ENCODE peak calls at places on chromosome 15, in seven cellular contexts. One of them, this sample, is unnamed.

GRCh38 chr15:78193731-78194567 is 40.4 kb downstream of the ACSBG1 start:
- DNase-seq in tibial nerve: no peak
- DNase-seq in psoas muscle: no peak
- DNase-seq in fibroblast of lung: no peak
- DNase-seq in Peyer's patch: no peak
- DNase-seq in endothelial cell: no peak
- DNase-seq in sigmoid colon: no peak
- DNase-seq in this sample: no peak

GRCh38 chr15:58546066-58546591 is 114.3 kb downstream of the LIPC start:
- DNase-seq in tibial nerve: no peak
- DNase-seq in psoas muscle: no peak
- DNase-seq in fibroblast of lung: peak; percentile 50
- DNase-seq in Peyer's patch: no peak
- DNase-seq in endothelial cell: no peak
- DNase-seq in sigmoid colon: no peak
- DNase-seq in this sample: no peak

GRCh38 chr15:56425976-56426375 is 39.0 kb downstream of the MNS1 start:
- DNase-seq in tibial nerve: no peak
- DNase-seq in psoas muscle: no peak
- DNase-seq in fibroblast of lung: no peak
- DNase-seq in Peyer's patch: no peak
- DNase-seq in endothelial cell: no peak
- DNase-seq in sigmoid colon: no peak
- DNase-seq in this sample: no peak

GRCh38 chr15:37682304-37682703 is 252.1 kb upstream of the TMCO5A start:
- DNase-seq in tibial nerve: no peak
- DNase-seq in psoas muscle: no peak
- DNase-seq in fibroblast of lung: peak; percentile 22
- DNase-seq in Peyer's patch: no peak
- DNase-seq in endothelial cell: no peak
- DNase-seq in sigmoid colon: no peak
- DNase-seq in this sample: peak; percentile 24

GRCh38 chr15:101187820-101188516 is 63.9 kb downstream of the CHSY1 start:
- DNase-seq in tibial nerve: no peak
- DNase-seq in psoas muscle: no peak
- DNase-seq in fibroblast of lung: peak; percentile 99
- DNase-seq in Peyer's patch: no peak
- DNase-seq in endothelial cell: no peak
- DNase-seq in sigmoid colon: no peak
- DNase-seq in this sample: peak; percentile 99

GRCh38 chr15:41892621-41893421 is 1.0 kb downstream of the SPTBN5 start:
- DNase-seq in tibial nerve: no peak
- DNase-seq in psoas muscle: peak; percentile 77
- DNase-seq in fibroblast of lung: no peak
- DNase-seq in Peyer's patch: peak; percentile 71
- DNase-seq in endothelial cell: no peak
- DNase-seq in sigmoid colon: no peak
- DNase-seq in this sample: no peak

GRCh38 chr15:91529534-91529933 is 324.0 kb upstream of the SLCO3A1 start:
- DNase-seq in tibial nerve: no peak
- DNase-seq in psoas muscle: no peak
- DNase-seq in fibroblast of lung: no peak
- DNase-seq in Peyer's patch: no peak
- DNase-seq in endothelial cell: no peak
- DNase-seq in sigmoid colon: no peak
- DNase-seq in this sample: no peak

GRCh38 chr15:81351651-81352050 is 22.4 kb downstream of the TMC3 start:
- DNase-seq in tibial nerve: no peak
- DNase-seq in psoas muscle: no peak
- DNase-seq in fibroblast of lung: no peak
- DNase-seq in Peyer's patch: no peak
- DNase-seq in endothelial cell: no peak
- DNase-seq in sigmoid colon: no peak
- DNase-seq in this sample: no peak

GRCh38 chr15:32979710-32980109 is 214.8 kb downstream of the FMN1 start:
- DNase-seq in tibial nerve: no peak
- DNase-seq in psoas muscle: no peak
- DNase-seq in fibroblast of lung: peak; percentile 100
- DNase-seq in Peyer's patch: no peak
- DNase-seq in endothelial cell: no peak
- DNase-seq in sigmoid colon: no peak
- DNase-seq in this sample: peak; percentile 93

GRCh38 chr15:48112242-48112641 is 8.5 kb upstream of the SLC24A5 start:
- DNase-seq in tibial nerve: no peak
- DNase-seq in psoas muscle: no peak
- DNase-seq in fibroblast of lung: peak; percentile 24
- DNase-seq in Peyer's patch: no peak
- DNase-seq in endothelial cell: peak; percentile 38
- DNase-seq in sigmoid colon: no peak
- DNase-seq in this sample: peak; percentile 32

GRCh38 chr15:76730262-76730661 is 174.9 kb downstream of the SCAPER start:
- DNase-seq in tibial nerve: no peak
- DNase-seq in psoas muscle: no peak
- DNase-seq in fibroblast of lung: peak; percentile 39
- DNase-seq in Peyer's patch: no peak
- DNase-seq in endothelial cell: no peak
- DNase-seq in sigmoid colon: no peak
- DNase-seq in this sample: peak; percentile 56

GRCh38 chr15:79195239-79195638 is 87.3 kb upstream of the ANKRD34C start:
- DNase-seq in tibial nerve: no peak
- DNase-seq in psoas muscle: no peak
- DNase-seq in fibroblast of lung: no peak
- DNase-seq in Peyer's patch: no peak
- DNase-seq in endothelial cell: no peak
- DNase-seq in sigmoid colon: no peak
- DNase-seq in this sample: no peak

GRCh38 chr15:26873846-26874245 is 7.0 kb downstream of the GABRA5 start:
- DNase-seq in tibial nerve: no peak
- DNase-seq in psoas muscle: no peak
- DNase-seq in fibroblast of lung: peak; percentile 77
- DNase-seq in Peyer's patch: no peak
- DNase-seq in endothelial cell: no peak
- DNase-seq in sigmoid colon: no peak
- DNase-seq in this sample: peak; percentile 22

GRCh38 chr15:92616621-92617179 is 38.9 kb downstream of the FAM174B start:
- DNase-seq in tibial nerve: no peak
- DNase-seq in psoas muscle: peak; percentile 67
- DNase-seq in fibroblast of lung: peak; percentile 47
- DNase-seq in Peyer's patch: no peak
- DNase-seq in endothelial cell: no peak
- DNase-seq in sigmoid colon: peak; percentile 72
- DNase-seq in this sample: no peak

GRCh38 chr15:92617197-92618037 is 38.2 kb downstream of the FAM174B start:
- DNase-seq in tibial nerve: peak; percentile 31
- DNase-seq in psoas muscle: peak; percentile 82
- DNase-seq in fibroblast of lung: peak; percentile 87
- DNase-seq in Peyer's patch: peak; percentile 79
- DNase-seq in endothelial cell: no peak
- DNase-seq in sigmoid colon: peak; percentile 94
- DNase-seq in this sample: peak; percentile 48

GRCh38 chr15:92619380-92620101 is 36.0 kb downstream of the FAM174B start:
- DNase-seq in tibial nerve: no peak
- DNase-seq in psoas muscle: no peak
- DNase-seq in fibroblast of lung: peak; percentile 68
- DNase-seq in Peyer's patch: no peak
- DNase-seq in endothelial cell: no peak
- DNase-seq in sigmoid colon: peak; percentile 84
- DNase-seq in this sample: peak; percentile 62

GRCh38 chr15:92614791-92615785 is 40.5 kb downstream of the FAM174B start:
- DNase-seq in tibial nerve: no peak
- DNase-seq in psoas muscle: no peak
- DNase-seq in fibroblast of lung: no peak
- DNase-seq in Peyer's patch: peak; percentile 35
- DNase-seq in endothelial cell: peak; percentile 18
- DNase-seq in sigmoid colon: peak; percentile 58
- DNase-seq in this sample: no peak

GRCh38 chr15:92618121-92618520 is 37.5 kb downstream of the FAM174B start:
- DNase-seq in tibial nerve: no peak
- DNase-seq in psoas muscle: no peak
- DNase-seq in fibroblast of lung: no peak
- DNase-seq in Peyer's patch: no peak
- DNase-seq in endothelial cell: no peak
- DNase-seq in sigmoid colon: peak; percentile 57
- DNase-seq in this sample: no peak
- TF ChIP-seq CTCF in tibial nerve: no peak
- TF ChIP-seq CTCF in psoas muscle: no peak
- TF ChIP-seq CTCF in fibroblast of lung: no peak
- TF ChIP-seq CTCF in Peyer's patch: no peak
- TF ChIP-seq CTCF in endothelial cell: no peak
- TF ChIP-seq CTCF in sigmoid colon: no peak
- TF ChIP-seq CTCF in this sample: no peak

GRCh38 chr15:44195151-44195740 is at the start of gene FRMD5:
- DNase-seq in tibial nerve: peak; percentile 56
- DNase-seq in psoas muscle: peak; percentile 82
- DNase-seq in fibroblast of lung: peak; percentile 96
- DNase-seq in Peyer's patch: peak; percentile 90
- DNase-seq in endothelial cell: peak; percentile 92
- DNase-seq in sigmoid colon: peak; percentile 87
- DNase-seq in this sample: peak; percentile 97
- TF ChIP-seq CTCF in tibial nerve: peak; percentile 39
- TF ChIP-seq CTCF in psoas muscle: no peak
- TF ChIP-seq CTCF in fibroblast of lung: peak; percentile 66
- TF ChIP-seq CTCF in Peyer's patch: peak; percentile 51
- TF ChIP-seq CTCF in endothelial cell: no peak
- TF ChIP-seq CTCF in sigmoid colon: no peak
- TF ChIP-seq CTCF in this sample: peak; percentile 77

DNA sequence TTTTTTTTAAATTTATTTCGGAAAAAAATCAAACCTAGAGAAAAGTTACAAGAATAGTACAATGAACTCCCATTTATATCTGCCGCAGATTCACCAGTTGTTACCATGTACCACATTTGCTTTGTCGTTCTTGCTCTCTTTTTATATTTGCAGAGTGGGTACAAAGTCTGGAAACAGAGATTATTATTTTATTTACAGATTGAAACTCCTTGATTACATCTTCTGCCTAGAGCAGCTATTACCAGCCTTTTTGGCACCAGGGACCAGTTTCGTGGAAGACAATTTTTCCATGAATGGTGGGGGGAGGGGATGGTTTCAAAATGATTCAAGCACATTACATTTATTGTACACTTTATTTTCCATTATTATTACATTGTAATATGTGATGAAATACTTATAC is 8.3 kb downstream of the MEF2A start:
- DNase-seq in tibial nerve: no peak
- DNase-seq in psoas muscle: no peak
- DNase-seq in fibroblast of lung: no peak
- DNase-seq in Peyer's patch: no peak
- DNase-seq in endothelial cell: no peak
- DNase-seq in sigmoid colon: no peak
- DNase-seq in this sample: no peak
- TF ChIP-seq CTCF in tibial nerve: no peak
- TF ChIP-seq CTCF in psoas muscle: no peak
- TF ChIP-seq CTCF in fibroblast of lung: no peak
- TF ChIP-seq CTCF in Peyer's patch: no peak
- TF ChIP-seq CTCF in endothelial cell: no peak
- TF ChIP-seq CTCF in sigmoid colon: no peak
- TF ChIP-seq CTCF in this sample: no peak

GRCh38 chr15:93036922-93037321 is 52.1 kb downstream of the RGMA start:
- DNase-seq in tibial nerve: no peak
- DNase-seq in psoas muscle: no peak
- DNase-seq in fibroblast of lung: no peak
- DNase-seq in Peyer's patch: peak; percentile 19
- DNase-seq in endothelial cell: no peak
- DNase-seq in sigmoid colon: peak; percentile 59
- DNase-seq in this sample: no peak

GRCh38 chr15:93035092-93035915 is 53.7 kb downstream of the RGMA start:
- DNase-seq in tibial nerve: peak; percentile 9
- DNase-seq in psoas muscle: no peak
- DNase-seq in fibroblast of lung: no peak
- DNase-seq in Peyer's patch: peak; percentile 31
- DNase-seq in endothelial cell: no peak
- DNase-seq in sigmoid colon: peak; percentile 60
- DNase-seq in this sample: no peak

GRCh38 chr15:93038064-93038705 is 50.8 kb downstream of the RGMA start:
- DNase-seq in tibial nerve: peak; percentile 13
- DNase-seq in psoas muscle: peak; percentile 36
- DNase-seq in fibroblast of lung: no peak
- DNase-seq in Peyer's patch: peak; percentile 39
- DNase-seq in endothelial cell: no peak
- DNase-seq in sigmoid colon: peak; percentile 57
- DNase-seq in this sample: no peak

GRCh38 chr15:93035953-93036810 is 52.8 kb downstream of the RGMA start:
- DNase-seq in tibial nerve: peak; percentile 13
- DNase-seq in psoas muscle: peak; percentile 71
- DNase-seq in fibroblast of lung: peak; percentile 23
- DNase-seq in Peyer's patch: peak; percentile 58
- DNase-seq in endothelial cell: peak; percentile 62
- DNase-seq in sigmoid colon: peak; percentile 69
- DNase-seq in this sample: peak; percentile 25

DNA sequence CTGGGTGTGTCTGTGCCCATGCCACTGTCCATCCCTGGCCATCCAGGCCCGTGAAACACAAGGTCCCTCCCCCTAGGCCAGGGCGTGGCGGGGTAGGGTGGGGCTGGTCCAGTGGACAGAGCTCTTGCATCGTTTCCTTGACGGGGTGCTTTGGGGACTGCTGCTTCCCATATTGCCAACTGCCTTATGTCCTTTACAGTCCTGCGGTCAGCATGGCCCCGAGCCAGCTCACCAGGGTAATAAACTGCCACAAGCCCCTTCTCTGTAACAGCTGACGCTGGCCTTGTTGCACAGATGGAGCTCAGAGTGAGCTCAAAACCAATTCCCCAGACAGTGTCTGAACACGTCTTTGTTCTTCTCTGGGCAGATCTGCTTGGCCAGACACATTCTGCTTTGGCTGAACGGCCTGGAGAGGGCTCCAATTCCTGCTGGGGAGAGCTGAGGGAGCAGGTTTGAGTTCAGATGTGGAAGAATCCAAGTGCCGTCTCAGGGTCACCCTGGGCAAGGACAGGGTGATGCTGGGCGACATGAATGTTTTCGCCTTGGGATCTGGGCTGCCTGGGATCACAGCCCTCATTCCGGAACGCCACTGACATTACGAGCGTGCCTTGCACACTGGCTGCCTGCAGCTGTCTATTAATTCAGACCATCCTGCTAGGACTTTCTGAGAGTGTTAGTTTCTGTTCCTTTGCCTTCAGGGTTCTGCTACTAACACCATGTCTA is 51.5 kb downstream of the RGMA start:
- DNase-seq in tibial nerve: peak; percentile 67
- DNase-seq in psoas muscle: peak; percentile 86
- DNase-seq in fibroblast of lung: peak; percentile 40
- DNase-seq in Peyer's patch: peak; percentile 48
- DNase-seq in endothelial cell: no peak
- DNase-seq in sigmoid colon: peak; percentile 83
- DNase-seq in this sample: peak; percentile 68
- TF ChIP-seq CTCF in tibial nerve: peak; percentile 23
- TF ChIP-seq CTCF in psoas muscle: peak; percentile 20
- TF ChIP-seq CTCF in fibroblast of lung: peak; percentile 34
- TF ChIP-seq CTCF in Peyer's patch: no peak
- TF ChIP-seq CTCF in endothelial cell: no peak
- TF ChIP-seq CTCF in sigmoid colon: peak; percentile 37
- TF ChIP-seq CTCF in this sample: peak; percentile 52

GRCh38 chr15:52463638-52464037 is 65.0 kb downstream of the MYO5A start:
- DNase-seq in tibial nerve: no peak
- DNase-seq in psoas muscle: no peak
- DNase-seq in fibroblast of lung: peak; percentile 24
- DNase-seq in Peyer's patch: no peak
- DNase-seq in endothelial cell: no peak
- DNase-seq in sigmoid colon: no peak
- DNase-seq in this sample: peak; percentile 45
- TF ChIP-seq CTCF in tibial nerve: no peak
- TF ChIP-seq CTCF in psoas muscle: peak; percentile 38
- TF ChIP-seq CTCF in fibroblast of lung: no peak
- TF ChIP-seq CTCF in Peyer's patch: peak; percentile 12
- TF ChIP-seq CTCF in endothelial cell: no peak
- TF ChIP-seq CTCF in sigmoid colon: no peak
- TF ChIP-seq CTCF in this sample: peak; percentile 19